ENCODE peak calls at places on chromosomes 13 and 19, in nine cellular contexts. Z, C, F, V, R, T, Q, U and D are unnamed samples.

GRCh38 chr19:52494518-52494917 is 33.0 kb upstream of the ZNF808 start:
- DNase-seq in Z (no peak), C (no peak), F (no peak), V (no peak), R (no peak), T (no peak), Q (no peak), U (no peak), D (no peak)

GRCh38 chr13:40271931-40272775 is 394.3 kb downstream of the FOXO1 start:
- DNase-seq in Z (no peak), C (peak), F (no peak), V (no peak), R (no peak), T (peak), Q (peak), U (no peak), D (no peak)

GRCh38 chr13:62747629-62748028 is 1332.0 kb upstream of the PCDH20 start:
- DNase-seq in Z (no peak), C (peak), F (no peak), V (no peak), R (peak), T (no peak), Q (no peak), U (no peak), D (no peak)

GRCh38 chr19:1410136-1410786 is 2.9 kb downstream of the DAZAP1 start:
- DNase-seq in Z (no peak), C (no peak), F (no peak), V (no peak), R (peak), T (peak), Q (no peak), U (no peak), D (no peak)

GRCh38 chr13:98856983-98857382 is 104.5 kb upstream of the SLC15A1 start:
- DNase-seq in Z (no peak), C (no peak), F (no peak), V (no peak), R (no peak), T (peak), Q (no peak), U (no peak), D (no peak)

GRCh38 chr13:31923134-31923763 is 108.3 kb upstream of the FRY start:
- DNase-seq in Z (no peak), C (no peak), F (no peak), V (no peak), R (no peak), T (no peak), Q (no peak), U (no peak), D (no peak)

GRCh38 chr19:5395996-5396939 is 55.7 kb upstream of the PTPRS start:
- DNase-seq in Z (no peak), C (no peak), F (no peak), V (no peak), R (peak), T (no peak), Q (no peak), U (no peak), D (no peak)

GRCh38 chr19:56294557-56294956 is 20.1 kb downstream of the ZSCAN5A start:
- DNase-seq in Z (no peak), C (no peak), F (no peak), V (no peak), R (no peak), T (no peak), Q (no peak), U (no peak), D (no peak)

GRCh38 chr19:32924200-32924599 is 47.6 kb downstream of the CEP89 start:
- DNase-seq in Z (no peak), C (no peak), F (no peak), V (no peak), R (no peak), T (peak), Q (no peak), U (no peak), D (no peak)

GRCh38 chr13:44662515-44662914 is 86.4 kb upstream of the TSC22D1 start:
- DNase-seq in Z (no peak), C (no peak), F (no peak), V (no peak), R (no peak), T (no peak), Q (no peak), U (no peak), D (no peak)

GRCh38 chr13:43054803-43055802 is 31.7 kb downstream of the DNAJC15 start:
- DNase-seq in Z (no peak), C (peak), F (peak), V (no peak), R (peak), T (peak), Q (peak), U (no peak), D (no peak)

GRCh38 chr13:24135674-24136300 is 24.7 kb upstream of the SPATA13 start:
- DNase-seq in Z (no peak), C (peak), F (no peak), V (no peak), R (no peak), T (no peak), Q (no peak), U (no peak), D (no peak)

GRCh38 chr13:50323440-50324070 is 308.3 kb downstream of the KCNRG start:
- DNase-seq in Z (no peak), C (peak), F (no peak), V (no peak), R (no peak), T (no peak), Q (peak), U (no peak), D (no peak)

GRCh38 chr13:27406178-27406939 is 18.1 kb upstream of the GTF3A start:
- DNase-seq in Z (peak), C (peak), F (peak), V (peak), R (peak), T (no peak), Q (no peak), U (no peak), D (peak)

GRCh38 chr13:70297219-70297618 is 189.0 kb upstream of the KLHL1 start:
- DNase-seq in Z (no peak), C (no peak), F (no peak), V (no peak), R (no peak), T (no peak), Q (no peak), U (no peak), D (no peak)

GRCh38 chr19:40751065-40751923 is at the start of gene SNRPA:
- DNase-seq in Z (peak), C (peak), F (peak), V (peak), R (peak), T (peak), Q (peak), U (peak), D (peak)

GRCh38 chr19:18023596-18024212 is 15.7 kb downstream of the ARRDC2 start:
- DNase-seq in Z (no peak), C (no peak), F (no peak), V (peak), R (peak), T (peak), Q (peak), U (peak), D (no peak)

GRCh38 chr19:47339196-47339880 is 7.4 kb downstream of the C5AR2 start:
- DNase-seq in Z (no peak), C (no peak), F (no peak), V (no peak), R (no peak), T (no peak), Q (no peak), U (no peak), D (no peak)

GRCh38 chr19:32041681-32042292 is 303.6 kb upstream of the ZNF507 start:
- DNase-seq in Z (no peak), C (peak), F (peak), V (no peak), R (peak), T (peak), Q (no peak), U (no peak), D (peak)

GRCh38 chr13:107778094-107778493 is 437.2 kb downstream of the LIG4 start:
- DNase-seq in Z (no peak), C (no peak), F (no peak), V (no peak), R (no peak), T (no peak), Q (no peak), U (no peak), D (no peak)

GRCh38 chr19:50357178-50358100 is 8.0 kb downstream of the NAPSA start:
- DNase-seq in Z (no peak), C (peak), F (peak), V (peak), R (peak), T (peak), Q (no peak), U (peak), D (peak)

GRCh38 chr13:110280231-110280813 is 26.6 kb downstream of the COL4A1 start:
- DNase-seq in Z (no peak), C (no peak), F (no peak), V (no peak), R (no peak), T (no peak), Q (no peak), U (no peak), D (no peak)

GRCh38 chr13:84192125-84192524 is 309.9 kb upstream of the SLITRK1 start:
- DNase-seq in Z (no peak), C (peak), F (no peak), V (no peak), R (no peak), T (no peak), Q (peak), U (no peak), D (no peak)